ENCODE peak calls at places on chromosome 15, in five cellular contexts. One of them, this sample, is unnamed.

GRCh38 chr15:83654379-83655236 is 685 bp downstream of the ADAMTSL3 start:
- DNase-seq in transverse colon: no peak
- DNase-seq in H9: peak; percentile 76
- DNase-seq in Calu3: no peak
- DNase-seq in WERI-Rb-1: peak; percentile 32
- DNase-seq in this sample: no peak

GRCh38 chr15:39852237-39852636 is 67.8 kb downstream of the GPR176 start:
- DNase-seq in Calu3: no peak
- DNase-seq in H9: no peak
- DNase-seq in WERI-Rb-1: no peak
- DNase-seq in transverse colon: no peak
- DNase-seq in this sample: no peak

GRCh38 chr15:75309711-75310110 is 26.2 kb upstream of the COMMD4 start:
- DNase-seq in Calu3: no peak
- DNase-seq in H9: no peak
- DNase-seq in transverse colon: no peak
- DNase-seq in WERI-Rb-1: no peak
- DNase-seq in this sample: no peak

GRCh38 chr15:41698779-41699178 is 38.6 kb downstream of the MGA start:
- DNase-seq in WERI-Rb-1: no peak
- DNase-seq in Calu3: no peak
- DNase-seq in transverse colon: no peak
- DNase-seq in H9: no peak
- DNase-seq in this sample: no peak

GRCh38 chr15:80586141-80586540 is 109.0 kb upstream of the ABHD17C start:
- DNase-seq in WERI-Rb-1: no peak
- DNase-seq in Calu3: no peak
- DNase-seq in transverse colon: no peak
- DNase-seq in H9: no peak
- DNase-seq in this sample: no peak

GRCh38 chr15:64246364-64247189 is 83.8 kb upstream of the PPIB start:
- DNase-seq in transverse colon: no peak
- DNase-seq in Calu3: peak; percentile 46
- DNase-seq in WERI-Rb-1: peak; percentile 50
- DNase-seq in H9: peak; percentile 46
- DNase-seq in this sample: peak; percentile 66

GRCh38 chr15:49927462-49927861 is 191.6 kb downstream of the ATP8B4 start:
- DNase-seq in WERI-Rb-1: no peak
- DNase-seq in H9: no peak
- DNase-seq in Calu3: no peak
- DNase-seq in transverse colon: no peak
- DNase-seq in this sample: no peak

GRCh38 chr15:31004220-31004733 is 12.8 kb upstream of the MTMR10 start:
- DNase-seq in Calu3: no peak
- DNase-seq in H9: peak; percentile 56
- DNase-seq in transverse colon: peak; percentile 69
- DNase-seq in WERI-Rb-1: peak; percentile 42
- DNase-seq in this sample: peak; percentile 68

GRCh38 chr15:52528465-52529288 is at the start of gene MYO5A:
- DNase-seq in WERI-Rb-1: peak; percentile 62
- DNase-seq in transverse colon: peak; percentile 73
- DNase-seq in Calu3: peak; percentile 57
- DNase-seq in H9: peak; percentile 75
- DNase-seq in this sample: peak; percentile 87

GRCh38 chr15:76139368-76140068 is 79.7 kb downstream of the TMEM266 start:
- DNase-seq in transverse colon: peak; percentile 76
- DNase-seq in Calu3: peak; percentile 82
- DNase-seq in H9: peak; percentile 89
- DNase-seq in WERI-Rb-1: peak; percentile 76
- DNase-seq in this sample: peak; percentile 86

GRCh38 chr15:98866503-98866902 is 141.1 kb downstream of the PGPEP1L start:
- DNase-seq in H9: no peak
- DNase-seq in Calu3: no peak
- DNase-seq in transverse colon: no peak
- DNase-seq in WERI-Rb-1: no peak
- DNase-seq in this sample: no peak

GRCh38 chr15:68096099-68096498 is 42.0 kb downstream of the PIAS1 start:
- DNase-seq in transverse colon: no peak
- DNase-seq in Calu3: no peak
- DNase-seq in H9: no peak
- DNase-seq in WERI-Rb-1: no peak
- DNase-seq in this sample: no peak

GRCh38 chr15:68098465-68098864 is 44.4 kb downstream of the PIAS1 start:
- DNase-seq in WERI-Rb-1: no peak
- DNase-seq in H9: no peak
- DNase-seq in transverse colon: no peak
- DNase-seq in Calu3: no peak
- DNase-seq in this sample: no peak

GRCh38 chr15:68097029-68097428 is 42.9 kb downstream of the PIAS1 start:
- DNase-seq in WERI-Rb-1: no peak
- DNase-seq in transverse colon: no peak
- DNase-seq in Calu3: no peak
- DNase-seq in H9: no peak
- DNase-seq in this sample: no peak

GRCh38 chr15:68103603-68104002 is 49.5 kb downstream of the PIAS1 start:
- DNase-seq in WERI-Rb-1: no peak
- DNase-seq in H9: no peak
- DNase-seq in Calu3: no peak
- DNase-seq in transverse colon: no peak
- DNase-seq in this sample: no peak

GRCh38 chr15:68100194-68100593 is 46.1 kb downstream of the PIAS1 start:
- DNase-seq in Calu3: no peak
- DNase-seq in transverse colon: no peak
- DNase-seq in WERI-Rb-1: no peak
- DNase-seq in H9: no peak
- DNase-seq in this sample: no peak
- TF ChIP-seq CTCF in Calu3: no peak
- TF ChIP-seq CTCF in transverse colon: no peak
- TF ChIP-seq CTCF in WERI-Rb-1: no peak
- TF ChIP-seq CTCF in H9: no peak
- TF ChIP-seq CTCF in this sample: no peak

GRCh38 chr15:51099185-51099584 is 4.5 kb upstream of the TNFAIP8L3 start:
- DNase-seq in H9: no peak
- DNase-seq in transverse colon: no peak
- DNase-seq in WERI-Rb-1: no peak
- DNase-seq in Calu3: no peak
- DNase-seq in this sample: no peak

GRCh38 chr15:51097553-51098330 is 3.0 kb upstream of the TNFAIP8L3 start:
- DNase-seq in transverse colon: no peak
- DNase-seq in Calu3: no peak
- DNase-seq in WERI-Rb-1: no peak
- DNase-seq in H9: no peak
- DNase-seq in this sample: no peak

GRCh38 chr15:51096976-51097375 is 2.3 kb upstream of the TNFAIP8L3 start:
- DNase-seq in H9: no peak
- DNase-seq in transverse colon: no peak
- DNase-seq in WERI-Rb-1: no peak
- DNase-seq in Calu3: no peak
- DNase-seq in this sample: no peak

GRCh38 chr15:51095681-51096331 is 1.1 kb upstream of the TNFAIP8L3 start:
- DNase-seq in transverse colon: no peak
- DNase-seq in Calu3: no peak
- DNase-seq in WERI-Rb-1: no peak
- DNase-seq in H9: no peak
- DNase-seq in this sample: no peak

DNA sequence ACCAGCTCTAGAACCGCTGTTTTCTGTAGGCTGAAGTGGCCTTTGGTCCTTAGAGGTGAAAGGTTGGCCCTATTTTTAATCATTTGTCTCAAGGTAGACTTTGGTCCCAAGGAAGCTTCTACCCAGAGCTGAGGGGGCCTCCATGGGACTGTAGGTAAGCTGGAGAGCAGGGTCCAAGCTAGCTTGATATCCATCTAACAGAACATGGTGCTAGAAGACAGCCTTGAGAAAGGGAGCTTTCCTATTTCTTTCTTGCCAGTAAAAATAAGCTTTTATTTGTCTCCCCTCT is 3.6 kb upstream of the TNFAIP8L3 start:
- DNase-seq in Calu3: no peak
- DNase-seq in H9: no peak
- DNase-seq in WERI-Rb-1: no peak
- DNase-seq in transverse colon: no peak
- DNase-seq in this sample: no peak
- TF ChIP-seq CTCF in Calu3: no peak
- TF ChIP-seq CTCF in H9: no peak
- TF ChIP-seq CTCF in WERI-Rb-1: no peak
- TF ChIP-seq CTCF in transverse colon: no peak
- TF ChIP-seq CTCF in this sample: no peak

GRCh38 chr15:71107501-71107815 is 7.8 kb upstream of the THSD4 start:
- DNase-seq in transverse colon: no peak
- DNase-seq in WERI-Rb-1: no peak
- DNase-seq in Calu3: no peak
- DNase-seq in H9: no peak
- DNase-seq in this sample: no peak

GRCh38 chr15:71109890-71110289 is 5.4 kb upstream of the THSD4 start:
- DNase-seq in H9: peak; percentile 24
- DNase-seq in WERI-Rb-1: peak; percentile 52
- DNase-seq in Calu3: no peak
- DNase-seq in transverse colon: no peak
- DNase-seq in this sample: no peak

GRCh38 chr15:71110800-71111565 is 4.3 kb upstream of the THSD4 start:
- DNase-seq in Calu3: no peak
- DNase-seq in WERI-Rb-1: no peak
- DNase-seq in transverse colon: no peak
- DNase-seq in H9: peak; percentile 23
- DNase-seq in this sample: no peak

GRCh38 chr15:71106802-71107500 is 8.3 kb upstream of the THSD4 start:
- DNase-seq in WERI-Rb-1: no peak
- DNase-seq in H9: no peak
- DNase-seq in transverse colon: no peak
- DNase-seq in Calu3: no peak
- DNase-seq in this sample: no peak

DNA sequence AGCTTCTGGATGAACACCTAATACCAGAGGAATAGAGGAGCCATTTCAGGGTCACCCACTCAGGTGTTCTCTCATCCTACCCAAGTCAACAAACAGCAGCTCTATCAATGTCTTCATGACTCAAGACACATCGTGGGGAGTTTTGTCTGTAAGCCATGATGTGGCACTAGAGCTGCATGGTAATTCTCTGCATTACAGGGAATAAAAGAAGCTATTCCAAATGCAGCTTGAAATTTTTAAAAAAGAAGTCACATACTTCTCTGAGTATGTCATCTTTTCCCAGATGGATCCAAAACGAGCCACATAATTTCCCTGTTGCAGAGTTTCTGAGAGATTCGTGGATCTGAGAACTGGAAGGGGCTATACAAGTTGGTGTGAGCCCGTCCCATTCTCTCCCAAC is 6.1 kb upstream of the THSD4 start:
- DNase-seq in Calu3: no peak
- DNase-seq in H9: no peak
- DNase-seq in WERI-Rb-1: no peak
- DNase-seq in transverse colon: no peak
- DNase-seq in this sample: no peak
- TF ChIP-seq CTCF in Calu3: no peak
- TF ChIP-seq CTCF in H9: no peak
- TF ChIP-seq CTCF in WERI-Rb-1: no peak
- TF ChIP-seq CTCF in transverse colon: no peak
- TF ChIP-seq CTCF in this sample: no peak

GRCh38 chr15:70763120-70763949 is at the start of gene UACA:
- DNase-seq in Calu3: peak; percentile 99
- DNase-seq in WERI-Rb-1: peak; percentile 97
- DNase-seq in H9: peak; percentile 99
- DNase-seq in transverse colon: peak; percentile 98
- DNase-seq in this sample: peak; percentile 92
- TF ChIP-seq CTCF in Calu3: no peak
- TF ChIP-seq CTCF in WERI-Rb-1: peak; percentile 7
- TF ChIP-seq CTCF in H9: no peak
- TF ChIP-seq CTCF in transverse colon: no peak
- TF ChIP-seq CTCF in this sample: no peak

GRCh38 chr15:89971592-89971997 is 29.5 kb upstream of the ZNF710 start:
- DNase-seq in Calu3: peak; percentile 82
- DNase-seq in H9: peak; percentile 91
- DNase-seq in transverse colon: peak; percentile 73
- DNase-seq in WERI-Rb-1: peak; percentile 82
- DNase-seq in this sample: peak; percentile 73
- TF ChIP-seq CTCF in Calu3: peak; percentile 66
- TF ChIP-seq CTCF in H9: peak; percentile 89
- TF ChIP-seq CTCF in transverse colon: peak; percentile 60
- TF ChIP-seq CTCF in WERI-Rb-1: peak; percentile 91
- TF ChIP-seq CTCF in this sample: peak; percentile 51

DNA sequence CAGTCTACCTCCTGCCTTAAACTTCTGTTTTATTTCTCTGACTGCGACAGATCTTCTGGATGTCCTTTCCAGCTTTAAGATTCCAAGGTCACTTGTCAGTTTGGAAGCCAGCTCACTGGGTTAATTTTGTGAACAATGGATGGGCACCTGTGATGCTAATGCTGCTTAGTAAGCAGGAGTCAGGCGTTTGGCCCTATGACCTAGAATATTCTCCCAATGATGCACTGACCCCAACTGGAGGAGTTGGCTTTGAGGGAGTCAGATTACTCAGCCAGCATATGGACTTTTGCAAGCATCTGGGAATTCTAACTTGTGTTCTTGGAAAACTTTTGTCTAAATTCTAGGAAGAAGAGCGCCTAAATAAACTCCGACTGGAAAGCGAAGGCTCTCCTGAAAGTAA is 28.1 kb downstream of the HACD3 start:
- DNase-seq in Calu3: no peak
- DNase-seq in H9: no peak
- DNase-seq in transverse colon: no peak
- DNase-seq in WERI-Rb-1: no peak
- DNase-seq in this sample: no peak
- TF ChIP-seq CTCF in Calu3: no peak
- TF ChIP-seq CTCF in H9: no peak
- TF ChIP-seq CTCF in transverse colon: no peak
- TF ChIP-seq CTCF in WERI-Rb-1: no peak
- TF ChIP-seq CTCF in this sample: no peak

DNA sequence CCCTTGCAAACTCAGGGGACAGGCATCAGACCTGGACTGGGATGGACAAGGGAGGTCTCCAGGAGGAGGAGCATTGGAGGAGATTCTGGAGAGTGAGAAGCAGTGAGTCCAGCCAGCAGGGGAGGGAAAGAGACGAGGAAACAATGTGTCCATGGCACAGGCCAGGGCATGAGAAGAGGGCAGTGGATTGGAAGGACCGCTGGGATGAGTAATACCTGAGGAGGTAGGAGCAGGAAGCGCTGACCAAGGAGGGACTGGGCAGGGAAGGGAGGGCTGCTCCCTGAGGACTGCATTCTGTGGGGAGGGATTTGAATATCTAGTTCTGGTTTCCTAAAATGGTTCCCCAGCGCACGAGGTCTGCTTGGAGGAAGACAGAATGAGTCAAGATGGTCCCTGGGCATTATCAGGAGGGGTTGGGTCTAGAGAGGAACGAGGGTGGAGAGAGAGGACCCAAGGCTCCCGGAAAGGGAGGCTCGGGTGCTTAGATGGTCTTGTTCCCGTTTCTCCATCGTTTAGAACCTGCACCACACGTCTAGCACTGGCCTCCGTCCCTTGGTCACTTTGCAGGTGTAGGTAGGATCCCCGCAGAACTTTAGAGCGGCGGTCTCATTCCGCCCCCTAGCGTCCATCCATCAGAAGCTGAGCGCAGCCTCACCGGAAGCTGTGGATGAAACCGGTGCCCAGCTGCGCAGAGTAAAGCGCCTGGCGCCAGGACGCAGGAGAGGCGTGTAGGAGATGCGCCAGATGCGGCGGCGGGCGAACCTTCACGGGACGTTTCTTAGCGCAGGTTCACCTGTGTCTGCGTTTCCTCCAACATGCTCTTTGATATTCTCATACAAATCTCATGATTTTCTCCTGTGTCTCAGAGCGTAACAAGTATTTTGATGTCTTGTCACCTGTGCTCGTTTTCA is 190.7 kb upstream of the NDN start:
- DNase-seq in Calu3: no peak
- DNase-seq in WERI-Rb-1: peak; percentile 81
- DNase-seq in transverse colon: peak; percentile 59
- DNase-seq in H9: peak; percentile 83
- DNase-seq in this sample: no peak
- TF ChIP-seq CTCF in Calu3: no peak
- TF ChIP-seq CTCF in WERI-Rb-1: peak; percentile 83
- TF ChIP-seq CTCF in transverse colon: peak; percentile 53
- TF ChIP-seq CTCF in H9: peak; percentile 83
- TF ChIP-seq CTCF in this sample: peak; percentile 25